ENCODE peak calls at places on chromosomes 3 and 15, in seven cellular contexts. U, X, O, L, T, I and F are unnamed samples.
A peak's percentile ranks its signal among the peaks of the same experiment; 100 is the strongest.

GRCh38 chr15:92656089-92656488 is 514 bp upstream of the FAM174B start:
- DNase-seq in T (no peak), L (no peak), I (no peak), U (no peak), O (no peak), X (no peak), F (no peak)

GRCh38 chr3:77042892-77043291 is 3.0 kb downstream of the ROBO2 start:
- DNase-seq in L (no peak), U (no peak), O (no peak), X (peak; percentile 4), I (no peak), T (no peak), F (peak; percentile 2)

GRCh38 chr15:34708422-34708821 is 46.4 kb downstream of the GJD2 start:
- DNase-seq in T (peak; percentile 47), L (no peak), O (peak; percentile 2), X (peak; percentile 40), I (peak; percentile 13), U (no peak), F (no peak)

GRCh38 chr3:29186131-29186599 is 94.7 kb upstream of the RBMS3 start:
- DNase-seq in I (no peak), T (peak; percentile 99), L (no peak), O (no peak), X (no peak), U (no peak), F (no peak)

GRCh38 chr3:159964166-159964973 is 24.3 kb upstream of the IL12A start:
- DNase-seq in X (no peak), L (no peak), T (peak; percentile 82), I (no peak), U (no peak), O (no peak), F (no peak)

GRCh38 chr3:67686067-67686466 is 31.7 kb upstream of the SUCLG2 start:
- DNase-seq in X (no peak), L (no peak), T (no peak), I (no peak), U (no peak), O (no peak), F (no peak)

GRCh38 chr3:11764931-11765363 is 81.7 kb downstream of the TAMM41 start:
- DNase-seq in O (no peak), U (no peak), L (no peak), I (no peak), X (no peak), T (peak; percentile 95), F (no peak)

GRCh38 chr3:73674280-73674679 is 49.5 kb upstream of the PDZRN3 start:
- DNase-seq in U (no peak), T (no peak), X (no peak), L (no peak), I (no peak), O (no peak), F (no peak)

GRCh38 chr15:63234479-63234878 is 42.9 kb upstream of the APH1B start:
- DNase-seq in U (no peak), O (no peak), I (no peak), X (peak; percentile 27), L (no peak), T (no peak), F (no peak)

GRCh38 chr15:70269991-70270751 is 172.5 kb upstream of the TLE3 start:
- DNase-seq in T (no peak), O (no peak), L (no peak), X (no peak), U (no peak), I (no peak), F (no peak)

GRCh38 chr3:18751514-18751913 is 326.4 kb upstream of the SATB1 start:
- DNase-seq in I (no peak), X (no peak), T (no peak), U (no peak), O (no peak), L (no peak), F (no peak)

GRCh38 chr3:24270204-24270671 is 224.4 kb downstream of the THRB start:
- DNase-seq in L (no peak), I (no peak), U (no peak), O (no peak), X (no peak), T (no peak), F (no peak)

GRCh38 chr3:107117156-107117555 is 260.1 kb upstream of the CCDC54 start:
- DNase-seq in L (no peak), I (no peak), U (no peak), T (no peak), O (no peak), X (no peak), F (no peak)

GRCh38 chr3:139537795-139538538 is 1.6 kb downstream of the RBP1 start:
- DNase-seq in U (no peak), I (no peak), O (no peak), L (no peak), T (no peak), X (no peak), F (no peak)

GRCh38 chr15:100002091-100002620 is 268.9 kb upstream of the LYSMD4 start:
- DNase-seq in L (no peak), T (no peak), X (peak; percentile 21), O (no peak), U (no peak), I (no peak), F (no peak)

GRCh38 chr3:47380026-47380600 is 708 bp upstream of the PTPN23 start:
- DNase-seq in O (no peak), X (no peak), T (no peak), U (no peak), I (no peak), L (no peak), F (no peak)

GRCh38 chr3:73094951-73095350 is 33.5 kb downstream of the EBLN2 start:
- DNase-seq in L (no peak), T (no peak), O (no peak), U (no peak), I (no peak), X (no peak), F (no peak)

GRCh38 chr15:59797756-59798604 is 108.9 kb upstream of the BNIP2 start:
- DNase-seq in U (no peak), T (no peak), X (no peak), O (no peak), I (no peak), L (no peak), F (no peak)

GRCh38 chr3:18743761-18744160 is 318.6 kb upstream of the SATB1 start:
- DNase-seq in L (no peak), I (no peak), T (no peak), X (no peak), O (no peak), U (no peak), F (no peak)

GRCh38 chr15:61200626-61201025 is 28.5 kb downstream of the RORA start:
- DNase-seq in O (no peak), T (no peak), X (no peak), U (no peak), I (no peak), L (no peak), F (no peak)

GRCh38 chr3:23079976-23080375 is 123.2 kb upstream of the UBE2E2 start:
- DNase-seq in I (no peak), O (no peak), X (no peak), L (no peak), T (peak; percentile 17), U (no peak), F (no peak)

GRCh38 chr15:73696641-73697001 is 12.4 kb downstream of the CD276 start:
- DNase-seq in U (no peak), O (no peak), L (no peak), X (no peak), I (no peak), T (no peak), F (no peak)